ENCODE peak calls at places on chromosome 22, in five cellular contexts. F is psoas muscle, V is OCI-LY7, M is uterus, I is IMR-90. G is an unnamed sample.
A peak's percentile ranks its signal among the peaks of the same experiment; 100 is the strongest.

GRCh38 chr22:44151661-44152060 is 29.1 kb upstream of the PARVG start:
- DNase-seq in V (no peak), I (peak; percentile 78), F (no peak), M (no peak), G (peak; percentile 71)

GRCh38 chr22:39254789-39255298 is 10.1 kb upstream of the PDGFB start:
- DNase-seq in F (peak; percentile 59), V (no peak), M (peak; percentile 63), I (peak; percentile 79), G (peak; percentile 95)

GRCh38 chr22:17847360-17848078 is 73.2 kb upstream of the BID start:
- DNase-seq in M (no peak), V (no peak), I (no peak), F (no peak), G (no peak)

GRCh38 chr22:41356430-41357028 is 25.2 kb upstream of the TEF start:
- DNase-seq in F (no peak), V (no peak), I (no peak), M (no peak), G (no peak)

GRCh38 chr22:32661737-32662586 is 139.5 kb upstream of the TIMP3 start:
- DNase-seq in F (no peak), M (no peak), I (peak; percentile 79), V (no peak), G (no peak)

GRCh38 chr22:40244586-40244985 is 66.9 kb downstream of the TNRC6B start:
- DNase-seq in I (no peak), V (no peak), F (no peak), M (no peak), G (no peak)

GRCh38 chr22:25085156-25085555 is 114.5 kb upstream of the CRYBB3 start:
- DNase-seq in F (no peak), V (no peak), I (no peak), M (no peak), G (no peak)

GRCh38 chr22:37674951-37675929 is at the start of gene LGALS1:
- DNase-seq in V (peak; percentile 47), F (peak; percentile 98), M (peak; percentile 100), I (peak; percentile 97), G (peak; percentile 100)

GRCh38 chr22:50691521-50691920 is 18.9 kb downstream of the SHANK3 start:
- DNase-seq in M (no peak), F (no peak), V (peak; percentile 57), I (peak; percentile 44), G (peak; percentile 33)

GRCh38 chr22:25835348-25835747 is 93.4 kb downstream of the MYO18B start:
- DNase-seq in I (no peak), V (no peak), M (no peak), F (no peak), G (no peak)

GRCh38 chr22:27842994-27843431 is 41.5 kb upstream of the MN1 start:
- DNase-seq in V (no peak), I (no peak), M (no peak), F (no peak), G (no peak)

GRCh38 chr22:50505776-50506610 is 1.5 kb downstream of the LMF2 start:
- DNase-seq in M (no peak), F (no peak), V (no peak), I (no peak), G (no peak)

GRCh38 chr22:32380991-32381390 is 23.3 kb downstream of the RFPL3 start:
- DNase-seq in M (no peak), V (no peak), I (peak; percentile 27), F (no peak), G (no peak)

GRCh38 chr22:27298387-27299141 is 503.0 kb downstream of the MN1 start:
- DNase-seq in F (no peak), M (no peak), V (no peak), I (no peak), G (no peak)

GRCh38 chr22:19869497-19870152 is 15.0 kb upstream of the GNB1L start:
- DNase-seq in V (no peak), M (no peak), I (no peak), F (no peak), G (no peak)

GRCh38 chr22:50523806-50524663 is 1.4 kb downstream of the SCO2 start:
- DNase-seq in I (no peak), F (no peak), V (no peak), M (no peak), G (no peak)

GRCh38 chr22:35711336-35711735 is 6.3 kb upstream of the APOL5 start:
- DNase-seq in V (no peak), M (no peak), I (no peak), F (no peak), G (no peak)

GRCh38 chr22:24894220-24894975 is 52.1 kb downstream of the LHFPL7 start:
- DNase-seq in M (peak; percentile 84), F (peak; percentile 81), V (no peak), I (peak; percentile 68), G (peak; percentile 83)

GRCh38 chr22:43625242-43625641 is 186.9 kb downstream of the EFCAB6 start:
- DNase-seq in M (no peak), F (no peak), V (no peak), I (no peak), G (no peak)

GRCh38 chr22:28983788-28984441 is 77.7 kb downstream of the C22orf31 start:
- DNase-seq in V (no peak), M (no peak), F (no peak), I (no peak), G (no peak)

GRCh38 chr22:29782061-29782845 is 15.1 kb downstream of the UQCR10 start:
- DNase-seq in F (peak; percentile 52), M (no peak), V (no peak), I (peak; percentile 46), G (no peak)

GRCh38 chr22:42356547-42356946 is 75.7 kb downstream of the NFAM1 start:
- DNase-seq in V (peak; percentile 90), M (no peak), F (no peak), I (no peak), G (no peak)

GRCh38 chr22:27662359-27663030 is 139.1 kb downstream of the MN1 start:
- DNase-seq in I (no peak), V (no peak), M (peak; percentile 22), F (peak; percentile 42), G (no peak)

GRCh38 chr22:25051983-25052710 is 99.6 kb downstream of the KIAA1671 start:
- DNase-seq in I (no peak), M (no peak), F (no peak), V (no peak), G (no peak)

GRCh38 chr22:49349841-49350381 is 477.8 kb downstream of the BRD1 start:
- DNase-seq in I (no peak), V (peak; percentile 25), M (no peak), F (no peak), G (no peak)
- H3K9me3 ChIP-seq in I (peaks cover 58% of the 10 kb centered on the region), V (no peaks in the 10 kb centered on the region), M (no peaks in the 10 kb centered on the region), F (no peaks in the 10 kb centered on the region), G (peaks cover 21% of the 10 kb centered on the region)

GRCh38 chr22:46110215-46110614 is 40.1 kb upstream of the PPARA start:
- DNase-seq in F (no peak), M (peak; percentile 75), V (no peak), I (peak; percentile 34), G (peak; percentile 65)
- H3K27ac ChIP-seq in F (peak overlapping the region; percentile 93), M (peak overlapping the region; percentile 100), V (no peak overlapping the region), I (peak overlapping the region; percentile 12), G (no peak overlapping the region)

GRCh38 chr22:47277001-47277400 is 514.6 kb downstream of the TBC1D22A start:
- DNase-seq in F (no peak), M (no peak), I (no peak), V (no peak), G (no peak)

GRCh38 chr22:47275479-47276218 is 513.2 kb downstream of the TBC1D22A start:
- DNase-seq in I (no peak), M (no peak), V (no peak), F (no peak), G (no peak)

GRCh38 chr22:47274196-47274595 is 511.7 kb downstream of the TBC1D22A start:
- DNase-seq in F (no peak), V (no peak), I (no peak), M (no peak), G (no peak)

GRCh38 chr22:47277511-47277910 is 515.1 kb downstream of the TBC1D22A start:
- DNase-seq in V (no peak), M (no peak), F (no peak), I (no peak), G (no peak)

GRCh38 chr22:47276219-47276843 is 513.9 kb downstream of the TBC1D22A start:
- DNase-seq in I (no peak), F (no peak), M (no peak), V (no peak), G (no peak)
- H3K9me3 ChIP-seq in I (peaks cover 3% of the 10 kb centered on the region), F (no peaks in the 10 kb centered on the region), M (no peaks in the 10 kb centered on the region), V (no peaks in the 10 kb centered on the region), G (no peaks in the 10 kb centered on the region)

GRCh38 chr22:23157560-23158515 is 12.6 kb downstream of the RAB36 start:
- DNase-seq in F (no peak), M (no peak), V (no peak), I (no peak), G (no peak)
- H3K27ac ChIP-seq in F (no peak overlapping the region), M (no peak overlapping the region), V (peak overlapping the region; percentile 70), I (no peak overlapping the region), G (no peak overlapping the region)

GRCh38 chr22:48320048-48320655 is 1507.5 kb downstream of the BRD1 start:
- DNase-seq in V (no peak), I (no peak), F (no peak), M (no peak), G (no peak)

GRCh38 chr22:48320671-48321515 is 1506.8 kb downstream of the BRD1 start:
- DNase-seq in V (no peak), I (no peak), M (no peak), F (no peak), G (no peak)

GRCh38 chr22:48318173-48318572 is 1509.5 kb downstream of the BRD1 start:
- DNase-seq in M (no peak), I (no peak), F (no peak), V (no peak), G (no peak)

GRCh38 chr22:48318575-48319320 is 1508.9 kb downstream of the BRD1 start:
- DNase-seq in I (no peak), F (no peak), V (no peak), M (no peak), G (no peak)

GRCh38 chr22:48319321-48320047 is 1508.2 kb downstream of the BRD1 start:
- DNase-seq in F (no peak), M (no peak), I (no peak), V (no peak), G (no peak)
- H3K9me3 ChIP-seq in F (no peaks in the 10 kb centered on the region), M (no peaks in the 10 kb centered on the region), I (peaks cover 51% of the 10 kb centered on the region), V (no peaks in the 10 kb centered on the region), G (no peaks in the 10 kb centered on the region)

G was measured in SJSA1.